ENCODE peak calls at places on chromosomes 12 and 14, in five cellular contexts. U, V, K, E and C are unnamed samples.

GRCh38 chr14:79989990-79990389 is 221.3 kb downstream of the DIO2 start:
- DNase-seq in U (no peak), V (no peak), K (no peak), E (no peak), C (no peak)

GRCh38 chr12:131511803-131512564 is 198.9 kb upstream of the SFSWAP start:
- DNase-seq in U (no peak), V (no peak), K (no peak), E (no peak), C (no peak)

GRCh38 chr14:89443002-89443660 is 26.1 kb upstream of the FOXN3 start:
- DNase-seq in U (no peak), V (no peak), K (peak), E (peak), C (no peak)

GRCh38 chr12:65840793-65841670 is 16.7 kb downstream of the HMGA2 start:
- DNase-seq in U (no peak), V (no peak), K (no peak), E (no peak), C (no peak)

GRCh38 chr12:131106542-131106941 is 152.8 kb downstream of the ADGRD1 start:
- DNase-seq in U (no peak), V (no peak), K (no peak), E (no peak), C (peak)

GRCh38 chr12:45273717-45274271 is 57.9 kb downstream of the ANO6 start:
- DNase-seq in U (peak), V (no peak), K (peak), E (peak), C (peak)

GRCh38 chr12:131948166-131948712 is 1.5 kb upstream of the EP400 start:
- DNase-seq in U (no peak), V (no peak), K (no peak), E (no peak), C (no peak)

GRCh38 chr14:72523397-72524157 is 370.3 kb downstream of the DPF3 start:
- DNase-seq in U (peak), V (no peak), K (peak), E (peak), C (no peak)

GRCh38 chr12:42756841-42757661 is 167.5 kb upstream of the PRICKLE1 start:
- DNase-seq in U (peak), V (no peak), K (peak), E (peak), C (no peak)

GRCh38 chr14:76117789-76118188 is 33.9 kb upstream of the GPATCH2L start:
- DNase-seq in U (no peak), V (no peak), K (no peak), E (no peak), C (no peak)

GRCh38 chr12:79954037-79954436 is 19.1 kb upstream of the PPP1R12A start:
- DNase-seq in U (no peak), V (no peak), K (no peak), E (no peak), C (no peak)

GRCh38 chr12:70854138-70854537 is 66.4 kb downstream of the PTPRR start:
- DNase-seq in U (peak), V (no peak), K (no peak), E (no peak), C (no peak)

GRCh38 chr12:27524489-27524835 is 456 bp downstream of the PPFIBP1 start:
- DNase-seq in U (no peak), V (no peak), K (no peak), E (no peak), C (no peak)

GRCh38 chr12:66352197-66352596 is 49.9 kb downstream of the HELB start:
- DNase-seq in U (peak), V (no peak), K (peak), E (peak), C (peak)

GRCh38 chr14:54805080-54805479 is 97.5 kb downstream of the GCH1 start:
- DNase-seq in U (peak), V (no peak), K (peak), E (no peak), C (no peak)

GRCh38 chr12:49539406-49540228 is 787 bp downstream of the KCNH3 start:
- DNase-seq in U (no peak), V (no peak), K (no peak), E (no peak), C (no peak)

GRCh38 chr12:52005903-52006703 is 643 bp upstream of the TAMALIN start:
- DNase-seq in U (no peak), V (peak), K (no peak), E (no peak), C (peak)

GRCh38 chr14:35202195-35202594 is 79.8 kb downstream of the PRORP start:
- DNase-seq in U (no peak), V (no peak), K (no peak), E (no peak), C (no peak)

GRCh38 chr12:6767592-6768384 is 1.6 kb downstream of the PTMS start:
- DNase-seq in U (no peak), V (no peak), K (peak), E (peak), C (no peak)

GRCh38 chr14:21525571-21525970 is 575 bp downstream of the SALL2 start:
- DNase-seq in U (no peak), V (no peak), K (no peak), E (peak), C (no peak)

GRCh38 chr12:1473418-1473817 is 121.0 kb downstream of the FBXL14 start:
- DNase-seq in U (no peak), V (no peak), K (no peak), E (peak), C (no peak)

GRCh38 chr12:43336962-43337555 is 214.9 kb downstream of the ADAMTS20 start:
- DNase-seq in U (peak), V (no peak), K (peak), E (peak), C (no peak)

GRCh38 chr14:24952851-24953666 is 96.9 kb downstream of the STXBP6 start:
- DNase-seq in U (no peak), V (no peak), K (no peak), E (no peak), C (no peak)

GRCh38 chr12:52148541-52149181 is 43.2 kb downstream of the KRT80 start:
- DNase-seq in U (no peak), V (no peak), K (no peak), E (no peak), C (no peak)

GRCh38 chr14:95577875-95578274 is 43.0 kb downstream of the GLRX5 start:
- DNase-seq in U (no peak), V (no peak), K (no peak), E (no peak), C (no peak)

GRCh38 chr14:76918751-76919421 is 92.7 kb downstream of the LRRC74A start:
- DNase-seq in U (peak), V (no peak), K (peak), E (peak), C (peak)

GRCh38 chr12:2877959-2878732 is 1.1 kb downstream of the RHNO1 start:
- DNase-seq in U (peak), V (no peak), K (peak), E (peak), C (no peak)

GRCh38 chr12:2876431-2877046 is 435 bp downstream of the FOXM1 start:
- DNase-seq in U (peak), V (no peak), K (peak), E (peak), C (no peak)

GRCh38 chr12:2879853-2880252 is 2.8 kb downstream of the RHNO1 start:
- DNase-seq in U (no peak), V (no peak), K (no peak), E (no peak), C (no peak)

DNA sequence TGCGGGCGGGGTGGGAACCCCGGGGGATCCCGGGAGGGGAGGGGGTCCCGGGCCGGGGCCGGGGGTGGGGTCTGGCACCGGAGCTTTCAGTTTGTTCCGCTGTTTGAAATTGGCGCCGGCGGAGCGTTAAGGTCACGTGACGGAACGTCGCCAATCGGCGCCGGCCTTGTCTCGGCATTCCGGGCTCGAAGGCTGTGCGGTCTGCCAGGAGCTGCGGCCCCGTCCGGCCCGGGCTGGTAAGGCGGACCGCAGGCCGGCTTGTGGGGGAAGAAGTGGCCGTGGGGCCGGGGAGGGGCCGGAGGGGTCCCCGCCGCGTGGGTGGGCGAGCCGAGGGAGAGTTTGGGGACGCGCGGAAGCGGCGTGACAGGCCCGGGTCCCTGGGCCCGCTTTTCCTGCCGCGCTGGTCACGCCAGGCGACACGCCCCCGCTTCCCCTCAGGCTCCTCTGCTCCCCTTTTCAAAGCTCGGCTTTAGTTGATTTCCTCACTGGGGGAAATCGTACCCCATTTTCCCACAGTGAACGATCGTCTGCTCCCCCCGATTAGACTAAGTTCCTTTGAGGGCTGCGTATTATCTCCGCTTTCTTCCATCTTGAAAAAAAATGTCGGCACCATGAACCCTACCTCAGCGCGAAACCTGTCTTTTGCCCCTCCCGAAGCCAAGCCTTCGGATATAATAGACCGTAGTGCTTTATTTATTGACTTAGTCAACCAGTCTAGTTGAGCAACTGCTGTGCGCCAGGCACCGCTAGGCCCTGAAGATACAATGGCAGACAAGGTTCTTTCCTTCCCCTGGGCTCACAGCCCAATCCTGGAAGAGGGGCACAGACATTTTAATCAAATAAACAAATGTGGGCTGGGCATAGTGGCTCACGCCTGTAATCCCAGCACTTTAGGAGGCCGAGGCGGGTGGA is at the start of the genes FOXM1 and RHNO1:
- DNase-seq in U (peak), V (peak), K (peak), E (peak), C (peak)
- TF ChIP-seq CTCF in U (peak), V (no peak), K (no peak), E (peak), C (peak)

GRCh38 chr12:53185582-53186153 is 4.9 kb upstream of the CSAD start:
- DNase-seq in U (no peak), V (no peak), K (no peak), E (no peak), C (no peak)
- TF ChIP-seq CTCF in U (peak), V (no peak), K (no peak), E (peak), C (no peak)

GRCh38 chr12:2673966-2674810 is 120.6 kb upstream of the FKBP4 start:
- DNase-seq in U (no peak), V (no peak), K (no peak), E (no peak), C (no peak)
- TF ChIP-seq CTCF in U (peak), V (no peak), K (no peak), E (peak), C (no peak)

GRCh38 chr12:121238604-121239334 is 28.8 kb downstream of the P2RX4 start:
- DNase-seq in U (no peak), V (no peak), K (no peak), E (no peak), C (no peak)
- TF ChIP-seq CTCF in U (no peak), V (no peak), K (no peak), E (no peak), C (no peak)